ENCODE peak calls at places on chromosomes 6 and 20, in five cellular contexts. O is natural killer cell, X is AG04450, M is lower leg skin, J is mesothelial cell of epicardium. E is an unnamed sample.

GRCh38 chr20:25081065-25081729 is 744 bp downstream of the VSX1 start:
- DNase-seq in O (no peak), X (no peak), M (peak; percentile 80), J (peak; percentile 77), E (peak; percentile 70)

GRCh38 chr6:134689676-134690447 is 260.0 kb downstream of the ALDH8A1 start:
- DNase-seq in O (no peak), X (no peak), M (no peak), J (no peak), E (no peak)

GRCh38 chr6:72552938-72553337 is 68.9 kb upstream of the KCNQ5 start:
- DNase-seq in O (no peak), X (no peak), M (no peak), J (no peak), E (no peak)

GRCh38 chr20:18624948-18625347 is 37.1 kb downstream of the DTD1 start:
- DNase-seq in O (no peak), X (no peak), M (peak; percentile 42), J (no peak), E (no peak)

GRCh38 chr6:141212296-141212695 is 920.4 kb upstream of the GJE1 start:
- DNase-seq in O (no peak), X (no peak), M (no peak), J (no peak), E (no peak)

GRCh38 chr6:139742671-139743070 is 368.2 kb upstream of the CITED2 start:
- DNase-seq in O (no peak), X (no peak), M (no peak), J (no peak), E (no peak)

GRCh38 chr20:44411020-44411756 is 55.7 kb downstream of the HNF4A start:
- DNase-seq in O (no peak), X (no peak), M (no peak), J (no peak), E (no peak)

GRCh38 chr20:1134355-1134754 is 16.0 kb downstream of the PSMF1 start:
- DNase-seq in O (no peak), X (no peak), M (no peak), J (no peak), E (no peak)

GRCh38 chr6:148612043-148612442 is 134.8 kb upstream of the UST start:
- DNase-seq in O (no peak), X (no peak), M (no peak), J (no peak), E (no peak)

GRCh38 chr20:53652090-53652858 is 58.6 kb upstream of the ZNF217 start:
- DNase-seq in O (no peak), X (no peak), M (no peak), J (no peak), E (no peak)

GRCh38 chr20:62503414-62504178 is 27.8 kb upstream of the GATA5 start:
- DNase-seq in O (no peak), X (no peak), M (no peak), J (no peak), E (no peak)

GRCh38 chr6:15464211-15464725 is 198.6 kb downstream of the DTNBP1 start:
- DNase-seq in O (peak; percentile 55), X (no peak), M (no peak), J (no peak), E (no peak)

GRCh38 chr6:129133770-129134192 is 250.8 kb downstream of the LAMA2 start:
- DNase-seq in O (no peak), X (no peak), M (no peak), J (no peak), E (no peak)

DNA sequence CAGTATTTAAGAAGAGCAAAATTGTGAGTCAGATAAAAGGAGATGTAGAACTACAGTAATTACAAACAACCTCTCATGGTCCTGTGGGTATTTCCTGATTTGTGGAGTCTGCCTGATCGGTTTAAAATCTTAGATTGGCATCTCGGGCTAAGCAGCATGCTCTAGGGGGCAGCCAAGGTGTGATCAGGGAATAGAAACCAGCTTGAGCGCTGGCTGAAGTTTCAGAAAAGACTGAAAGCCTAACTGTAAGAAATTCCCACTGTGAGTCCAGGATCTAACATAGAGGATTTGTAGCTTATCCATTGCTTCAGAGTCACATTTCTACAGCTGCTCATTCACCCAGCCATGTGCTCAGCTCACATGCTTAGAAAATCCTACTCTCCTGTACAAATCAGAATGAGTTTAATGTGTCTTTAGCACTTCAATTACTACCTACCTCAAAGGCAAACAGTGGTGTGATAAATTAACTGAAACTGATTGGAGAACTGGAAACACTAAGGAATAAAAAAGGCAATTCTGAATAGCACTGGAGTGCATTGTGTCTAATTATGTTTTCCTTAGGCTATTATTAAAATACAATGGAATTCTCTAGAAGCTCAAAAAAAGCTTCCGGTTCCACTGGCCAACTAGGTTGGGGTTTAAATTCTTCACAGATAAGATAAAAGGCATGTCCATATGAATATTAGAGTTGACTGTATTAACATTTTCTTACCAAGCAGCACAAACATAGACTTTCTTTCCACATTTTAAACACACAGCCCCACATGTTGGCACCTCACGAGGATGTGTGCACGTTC is 73.8 kb upstream of the MPC1 start:
- DNase-seq in O (no peak), X (no peak), M (no peak), J (no peak), E (no peak)
- TF ChIP-seq CTCF in O (no peak), X (peak; percentile 39), M (no peak), J (no peak), E (peak; percentile 26)

DNA sequence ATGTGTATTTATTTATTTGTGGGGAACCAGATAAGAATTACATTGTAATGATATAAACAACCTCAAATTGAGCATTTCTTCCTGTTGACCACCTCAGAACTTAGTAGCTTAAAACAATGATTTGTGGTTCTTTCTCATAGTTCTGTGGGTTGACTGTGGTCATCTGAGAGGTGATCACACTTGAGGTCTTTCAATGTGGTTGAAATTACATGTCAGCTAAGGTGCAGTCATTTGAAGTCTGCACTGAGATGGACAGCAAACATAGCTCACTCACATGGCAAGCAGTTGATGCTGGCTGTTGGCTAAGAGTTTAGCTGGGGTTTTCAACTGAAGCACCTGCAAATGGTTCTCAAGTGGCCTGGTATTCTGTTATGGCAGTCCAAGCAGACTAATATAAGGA is 436.7 kb upstream of the MAP3K7 start:
- DNase-seq in O (no peak), X (no peak), M (no peak), J (no peak), E (no peak)
- TF ChIP-seq CTCF in O (no peak), X (no peak), M (no peak), J (no peak), E (no peak)

DNA sequence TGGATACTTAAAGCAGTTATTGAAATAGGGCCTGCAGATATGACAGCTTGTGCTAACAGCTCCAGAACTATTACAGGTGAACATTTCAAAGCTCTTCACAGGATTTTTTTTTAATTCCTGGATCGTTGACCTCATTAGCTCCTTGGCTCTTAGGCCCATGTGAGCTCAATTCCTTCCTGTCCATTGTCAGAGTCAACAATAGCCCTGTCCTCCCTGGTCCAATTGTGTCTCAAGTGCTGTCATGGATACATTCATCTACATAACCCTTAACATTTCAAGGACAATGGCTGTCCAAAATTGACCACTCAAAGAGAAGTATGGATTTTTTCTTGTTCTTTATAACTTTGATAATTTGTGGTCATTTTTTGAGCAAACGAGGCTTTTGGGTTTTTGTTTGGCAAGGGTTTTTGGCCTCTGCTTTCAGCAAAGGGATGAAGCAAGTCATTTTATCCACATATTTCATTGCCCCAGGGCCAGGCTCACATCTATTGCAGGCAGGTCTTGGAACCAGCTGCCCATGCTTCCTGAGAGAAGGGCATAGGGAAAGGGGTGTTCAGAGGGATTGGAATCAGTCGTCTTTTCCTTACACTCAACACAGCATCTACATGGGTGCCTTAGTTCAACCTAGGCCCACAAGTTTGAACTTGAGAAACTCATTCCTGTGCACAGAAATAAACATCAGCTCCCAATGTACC is 282.1 kb downstream of the TPBG start:
- DNase-seq in O (no peak), X (no peak), M (no peak), J (no peak), E (no peak)
- TF ChIP-seq CTCF in O (no peak), X (no peak), M (no peak), J (no peak), E (no peak)

DNA sequence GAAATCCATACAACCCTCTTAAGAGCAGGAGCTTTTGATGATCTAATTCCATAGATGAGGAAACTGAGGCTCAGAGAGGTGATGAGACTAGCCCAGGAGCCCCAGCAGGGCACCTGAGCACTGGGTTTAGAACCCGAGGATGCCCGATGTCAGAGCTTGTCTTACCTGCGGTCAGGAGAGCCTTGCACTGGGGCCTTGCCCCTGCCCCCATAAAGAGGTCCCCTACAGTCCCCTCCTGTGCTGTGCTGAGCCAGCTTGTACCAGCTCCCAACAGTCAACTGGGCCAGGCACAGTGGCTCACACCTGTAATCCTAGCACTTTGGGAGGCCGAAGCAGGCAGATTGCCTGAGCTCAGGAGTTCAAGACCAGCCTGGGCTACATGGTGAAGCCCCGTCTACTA is 58.6 kb downstream of the RIPOR3 start:
- DNase-seq in O (no peak), X (no peak), M (no peak), J (no peak), E (no peak)
- TF ChIP-seq CTCF in O (no peak), X (no peak), M (no peak), J (no peak), E (no peak)

GRCh38 chr20:38167466-38167850 is 2.4 kb upstream of the TGM2 start:
- DNase-seq in O (no peak), X (no peak), M (no peak), J (no peak), E (no peak)

GRCh38 chr20:38169636-38170035 is 4.6 kb upstream of the TGM2 start:
- DNase-seq in O (no peak), X (no peak), M (no peak), J (no peak), E (no peak)

GRCh38 chr20:38166707-38167233 is 1.7 kb upstream of the TGM2 start:
- DNase-seq in O (no peak), X (no peak), M (no peak), J (no peak), E (no peak)

GRCh38 chr20:38168791-38169589 is 3.9 kb upstream of the TGM2 start:
- DNase-seq in O (no peak), X (no peak), M (no peak), J (no peak), E (no peak)

GRCh38 chr20:38167851-38168760 is 3.0 kb upstream of the TGM2 start:
- DNase-seq in O (no peak), X (peak; percentile 70), M (no peak), J (no peak), E (no peak)
- TF ChIP-seq CTCF in O (no peak), X (no peak), M (no peak), J (no peak), E (no peak)